ENCODE peak calls at places on chromosome 12, in eight cellular contexts. One of them, this sample, is unnamed.

GRCh38 chr12:6158263-6158662 is 33.8 kb upstream of the VWF start:
- DNase-seq in suprapubic skin: no peak
- DNase-seq in GM23338: no peak
- DNase-seq in endothelial cell of umbilical vein: peak; percentile 71
- DNase-seq in SK-N-SH: no peak
- DNase-seq in transverse colon: no peak
- DNase-seq in esophagus muscularis mucosa: no peak
- DNase-seq in HCT116: no peak
- DNase-seq in this sample: no peak

GRCh38 chr12:3004655-3005565 is 45.7 kb downstream of the TEAD4 start:
- DNase-seq in HCT116: no peak
- DNase-seq in endothelial cell of umbilical vein: no peak
- DNase-seq in suprapubic skin: no peak
- DNase-seq in SK-N-SH: peak; percentile 85
- DNase-seq in GM23338: peak; percentile 56
- DNase-seq in esophagus muscularis mucosa: no peak
- DNase-seq in transverse colon: no peak
- DNase-seq in this sample: no peak

GRCh38 chr12:5789469-5789968 is 155.5 kb downstream of the ANO2 start:
- DNase-seq in esophagus muscularis mucosa: no peak
- DNase-seq in transverse colon: no peak
- DNase-seq in HCT116: no peak
- DNase-seq in suprapubic skin: peak; percentile 72
- DNase-seq in SK-N-SH: no peak
- DNase-seq in endothelial cell of umbilical vein: no peak
- DNase-seq in GM23338: no peak
- DNase-seq in this sample: no peak

GRCh38 chr12:84619053-84619452 is 293.5 kb downstream of the SLC6A15 start:
- DNase-seq in endothelial cell of umbilical vein: no peak
- DNase-seq in SK-N-SH: no peak
- DNase-seq in transverse colon: no peak
- DNase-seq in GM23338: no peak
- DNase-seq in esophagus muscularis mucosa: no peak
- DNase-seq in suprapubic skin: no peak
- DNase-seq in HCT116: no peak
- DNase-seq in this sample: no peak

GRCh38 chr12:108980831-108981618 is 39.8 kb downstream of the SVOP start:
- DNase-seq in transverse colon: no peak
- DNase-seq in GM23338: peak; percentile 13
- DNase-seq in HCT116: no peak
- DNase-seq in suprapubic skin: no peak
- DNase-seq in SK-N-SH: no peak
- DNase-seq in endothelial cell of umbilical vein: no peak
- DNase-seq in esophagus muscularis mucosa: no peak
- DNase-seq in this sample: no peak

GRCh38 chr12:106769078-106769477 is 5.4 kb upstream of the RIC8B start:
- DNase-seq in HCT116: no peak
- DNase-seq in transverse colon: no peak
- DNase-seq in GM23338: peak; percentile 89
- DNase-seq in SK-N-SH: no peak
- DNase-seq in suprapubic skin: no peak
- DNase-seq in endothelial cell of umbilical vein: no peak
- DNase-seq in esophagus muscularis mucosa: no peak
- DNase-seq in this sample: no peak

GRCh38 chr12:64098709-64099354 is 123.3 kb downstream of the KICS2 start:
- DNase-seq in endothelial cell of umbilical vein: peak; percentile 63
- DNase-seq in GM23338: no peak
- DNase-seq in SK-N-SH: no peak
- DNase-seq in esophagus muscularis mucosa: no peak
- DNase-seq in HCT116: no peak
- DNase-seq in transverse colon: no peak
- DNase-seq in suprapubic skin: no peak
- DNase-seq in this sample: no peak

GRCh38 chr12:62190921-62191746 is 69.1 kb upstream of the USP15 start:
- DNase-seq in transverse colon: no peak
- DNase-seq in endothelial cell of umbilical vein: no peak
- DNase-seq in GM23338: peak; percentile 66
- DNase-seq in esophagus muscularis mucosa: no peak
- DNase-seq in SK-N-SH: peak; percentile 31
- DNase-seq in suprapubic skin: no peak
- DNase-seq in HCT116: no peak
- DNase-seq in this sample: no peak

GRCh38 chr12:64039285-64039871 is 182.7 kb downstream of the KICS2 start:
- DNase-seq in endothelial cell of umbilical vein: peak; percentile 80
- DNase-seq in esophagus muscularis mucosa: peak; percentile 91
- DNase-seq in GM23338: peak; percentile 35
- DNase-seq in transverse colon: peak; percentile 61
- DNase-seq in HCT116: no peak
- DNase-seq in suprapubic skin: no peak
- DNase-seq in SK-N-SH: no peak
- DNase-seq in this sample: no peak

DNA sequence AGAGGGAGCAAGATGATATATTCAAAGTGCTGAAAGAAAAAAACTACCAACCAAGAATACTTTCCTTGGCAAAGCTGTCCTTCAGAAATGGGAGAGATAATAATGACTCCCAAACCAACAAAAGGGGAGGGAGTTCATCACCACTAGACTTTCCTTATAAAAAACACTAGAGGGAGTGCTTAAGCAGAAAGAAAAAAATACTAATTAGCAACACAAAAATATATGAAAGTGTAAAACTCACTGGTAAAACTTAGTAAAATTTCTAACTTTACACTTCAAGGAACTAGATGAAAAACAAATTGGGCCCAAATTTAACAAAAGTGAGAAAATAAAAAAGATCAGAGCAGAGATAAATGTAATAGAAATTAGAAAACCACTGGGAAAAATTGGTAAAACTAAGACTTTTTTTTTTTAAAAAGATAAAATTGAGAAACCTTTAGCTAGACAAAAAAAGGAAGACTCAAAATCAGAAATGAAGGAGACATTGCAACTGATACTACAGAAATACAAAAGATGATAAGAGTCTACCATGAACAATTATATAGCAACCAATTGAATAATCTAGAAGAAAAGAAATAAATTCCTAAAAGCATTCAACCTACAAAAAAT is 60.4 kb upstream of the FAR2 start:
- DNase-seq in endothelial cell of umbilical vein: peak; percentile 53
- DNase-seq in SK-N-SH: peak; percentile 22
- DNase-seq in suprapubic skin: no peak
- DNase-seq in transverse colon: no peak
- DNase-seq in esophagus muscularis mucosa: no peak
- DNase-seq in HCT116: no peak
- DNase-seq in GM23338: peak; percentile 59
- DNase-seq in this sample: no peak
- TF ChIP-seq CTCF in endothelial cell of umbilical vein: peak; percentile 33
- TF ChIP-seq CTCF in SK-N-SH: peak; percentile 51
- TF ChIP-seq CTCF in suprapubic skin: no peak
- TF ChIP-seq CTCF in transverse colon: peak; percentile 38
- TF ChIP-seq CTCF in esophagus muscularis mucosa: peak; percentile 24
- TF ChIP-seq CTCF in HCT116: peak; percentile 67
- TF ChIP-seq CTCF in GM23338: peak; percentile 75
- TF ChIP-seq CTCF in this sample: no peak

GRCh38 chr12:53456654-53457366 is 4.9 kb downstream of the PCBP2 start:
- DNase-seq in transverse colon: no peak
- DNase-seq in suprapubic skin: no peak
- DNase-seq in GM23338: no peak
- DNase-seq in endothelial cell of umbilical vein: no peak
- DNase-seq in SK-N-SH: no peak
- DNase-seq in HCT116: no peak
- DNase-seq in esophagus muscularis mucosa: no peak
- DNase-seq in this sample: no peak
- TF ChIP-seq POLR2AphosphoS5 in transverse colon: no peak
- TF ChIP-seq POLR2AphosphoS5 in suprapubic skin: no peak
- TF ChIP-seq POLR2AphosphoS5 in GM23338: no peak
- TF ChIP-seq POLR2AphosphoS5 in endothelial cell of umbilical vein: no peak
- TF ChIP-seq POLR2AphosphoS5 in SK-N-SH: no peak
- TF ChIP-seq POLR2AphosphoS5 in HCT116: peak; percentile 14
- TF ChIP-seq POLR2AphosphoS5 in esophagus muscularis mucosa: no peak
- TF ChIP-seq POLR2AphosphoS5 in this sample: no peak

DNA sequence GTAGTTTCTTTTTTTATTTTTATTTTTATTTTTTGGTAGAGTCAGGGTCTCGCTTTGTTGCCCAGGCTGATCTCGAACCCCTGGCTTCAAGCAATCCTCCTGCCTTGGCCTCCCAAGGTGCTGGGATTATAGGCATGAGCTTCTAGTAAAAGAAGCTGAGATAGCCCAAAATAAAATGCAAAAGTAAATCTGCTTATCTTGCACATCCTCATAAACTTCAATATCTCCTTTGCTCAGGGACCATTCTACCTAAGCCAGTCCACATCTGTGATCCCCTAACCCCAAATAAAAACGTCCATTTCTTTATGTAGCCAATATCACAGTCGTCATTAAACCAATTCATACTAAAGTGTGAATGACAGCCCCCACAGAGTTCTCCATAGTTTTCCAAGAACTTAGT is 36.3 kb downstream of the ATF7 start:
- DNase-seq in HCT116: no peak
- DNase-seq in transverse colon: no peak
- DNase-seq in suprapubic skin: no peak
- DNase-seq in esophagus muscularis mucosa: no peak
- DNase-seq in endothelial cell of umbilical vein: no peak
- DNase-seq in GM23338: no peak
- DNase-seq in SK-N-SH: no peak
- DNase-seq in this sample: no peak
- H3K4me1 ChIP-seq in HCT116: no peaks in the 10 kb centered on the region
- H3K4me1 ChIP-seq in transverse colon: peaks cover 26% of the 10 kb centered on the region
- H3K4me1 ChIP-seq in suprapubic skin: peaks cover 30% of the 10 kb centered on the region
- H3K4me1 ChIP-seq in esophagus muscularis mucosa: peaks cover 58% of the 10 kb centered on the region
- H3K4me1 ChIP-seq in endothelial cell of umbilical vein: peaks cover 30% of the 10 kb centered on the region
- H3K4me1 ChIP-seq in GM23338: peaks cover 7% of the 10 kb centered on the region
- H3K4me1 ChIP-seq in SK-N-SH: peaks cover 17% of the 10 kb centered on the region
- H3K4me1 ChIP-seq in this sample: peaks cover 23% of the 10 kb centered on the region

GRCh38 chr12:111076199-111076598 is 155.8 kb upstream of the MYL2 start:
- DNase-seq in GM23338: no peak
- DNase-seq in esophagus muscularis mucosa: no peak
- DNase-seq in SK-N-SH: no peak
- DNase-seq in transverse colon: no peak
- DNase-seq in endothelial cell of umbilical vein: no peak
- DNase-seq in HCT116: no peak
- DNase-seq in suprapubic skin: no peak
- DNase-seq in this sample: no peak

GRCh38 chr12:111069886-111070285 is 149.5 kb upstream of the MYL2 start:
- DNase-seq in esophagus muscularis mucosa: no peak
- DNase-seq in HCT116: no peak
- DNase-seq in SK-N-SH: no peak
- DNase-seq in transverse colon: no peak
- DNase-seq in GM23338: no peak
- DNase-seq in endothelial cell of umbilical vein: no peak
- DNase-seq in suprapubic skin: no peak
- DNase-seq in this sample: no peak

GRCh38 chr12:111074965-111075364 is 154.6 kb upstream of the MYL2 start:
- DNase-seq in transverse colon: no peak
- DNase-seq in esophagus muscularis mucosa: no peak
- DNase-seq in suprapubic skin: no peak
- DNase-seq in GM23338: no peak
- DNase-seq in endothelial cell of umbilical vein: no peak
- DNase-seq in SK-N-SH: peak; percentile 53
- DNase-seq in HCT116: no peak
- DNase-seq in this sample: no peak

GRCh38 chr12:111074559-111074958 is 154.2 kb upstream of the MYL2 start:
- DNase-seq in GM23338: no peak
- DNase-seq in transverse colon: no peak
- DNase-seq in esophagus muscularis mucosa: no peak
- DNase-seq in SK-N-SH: no peak
- DNase-seq in HCT116: no peak
- DNase-seq in suprapubic skin: no peak
- DNase-seq in endothelial cell of umbilical vein: no peak
- DNase-seq in this sample: no peak

DNA sequence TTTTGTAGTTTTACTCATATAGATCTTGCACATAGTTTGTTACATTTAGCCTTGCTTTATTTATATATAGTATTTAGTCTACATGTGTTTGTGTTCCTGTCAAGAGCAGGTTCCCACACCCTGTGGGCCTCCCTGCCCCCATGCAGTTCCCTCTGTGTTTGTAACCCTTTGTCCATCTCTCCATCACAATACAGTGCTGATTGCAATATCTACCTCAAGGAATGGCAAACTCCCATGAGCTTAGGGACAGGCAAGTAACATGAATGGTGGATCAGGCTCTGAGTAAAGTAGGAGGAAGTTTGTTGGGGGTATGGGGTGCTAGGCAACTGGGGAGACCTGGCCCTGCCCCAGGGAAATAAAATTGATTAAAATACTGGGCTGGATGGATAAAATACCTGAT is 151.9 kb upstream of the MYL2 start:
- DNase-seq in GM23338: peak; percentile 44
- DNase-seq in SK-N-SH: no peak
- DNase-seq in HCT116: no peak
- DNase-seq in suprapubic skin: no peak
- DNase-seq in transverse colon: no peak
- DNase-seq in esophagus muscularis mucosa: no peak
- DNase-seq in endothelial cell of umbilical vein: no peak
- DNase-seq in this sample: no peak
- TF ChIP-seq CTCF in GM23338: no peak
- TF ChIP-seq CTCF in SK-N-SH: no peak
- TF ChIP-seq CTCF in HCT116: no peak
- TF ChIP-seq CTCF in suprapubic skin: no peak
- TF ChIP-seq CTCF in transverse colon: no peak
- TF ChIP-seq CTCF in esophagus muscularis mucosa: no peak
- TF ChIP-seq CTCF in endothelial cell of umbilical vein: no peak
- TF ChIP-seq CTCF in this sample: no peak

GRCh38 chr12:124361074-124361965 is 66.4 kb downstream of the RFLNA start:
- DNase-seq in HCT116: no peak
- DNase-seq in suprapubic skin: no peak
- DNase-seq in transverse colon: peak; percentile 54
- DNase-seq in endothelial cell of umbilical vein: no peak
- DNase-seq in esophagus muscularis mucosa: no peak
- DNase-seq in GM23338: no peak
- DNase-seq in SK-N-SH: no peak
- DNase-seq in this sample: no peak

GRCh38 chr12:124364543-124364942 is 69.7 kb downstream of the RFLNA start:
- DNase-seq in transverse colon: no peak
- DNase-seq in HCT116: no peak
- DNase-seq in esophagus muscularis mucosa: no peak
- DNase-seq in SK-N-SH: no peak
- DNase-seq in endothelial cell of umbilical vein: no peak
- DNase-seq in suprapubic skin: no peak
- DNase-seq in GM23338: no peak
- DNase-seq in this sample: no peak

GRCh38 chr12:124359671-124360581 is 65.0 kb downstream of the RFLNA start:
- DNase-seq in HCT116: no peak
- DNase-seq in transverse colon: peak; percentile 78
- DNase-seq in GM23338: peak; percentile 28
- DNase-seq in SK-N-SH: peak; percentile 77
- DNase-seq in suprapubic skin: peak; percentile 94
- DNase-seq in endothelial cell of umbilical vein: no peak
- DNase-seq in esophagus muscularis mucosa: peak; percentile 94
- DNase-seq in this sample: peak; percentile 95

GRCh38 chr12:124363376-124363965 is 68.6 kb downstream of the RFLNA start:
- DNase-seq in transverse colon: no peak
- DNase-seq in endothelial cell of umbilical vein: no peak
- DNase-seq in suprapubic skin: no peak
- DNase-seq in esophagus muscularis mucosa: no peak
- DNase-seq in SK-N-SH: no peak
- DNase-seq in HCT116: no peak
- DNase-seq in GM23338: no peak
- DNase-seq in this sample: no peak

GRCh38 chr12:124361996-124362395 is 67.1 kb downstream of the RFLNA start:
- DNase-seq in HCT116: no peak
- DNase-seq in esophagus muscularis mucosa: no peak
- DNase-seq in transverse colon: no peak
- DNase-seq in suprapubic skin: no peak
- DNase-seq in endothelial cell of umbilical vein: no peak
- DNase-seq in SK-N-SH: no peak
- DNase-seq in GM23338: no peak
- DNase-seq in this sample: no peak
- TF ChIP-seq POLR2AphosphoS5 in HCT116: no peak
- TF ChIP-seq POLR2AphosphoS5 in esophagus muscularis mucosa: no peak
- TF ChIP-seq POLR2AphosphoS5 in transverse colon: no peak
- TF ChIP-seq POLR2AphosphoS5 in suprapubic skin: no peak
- TF ChIP-seq POLR2AphosphoS5 in endothelial cell of umbilical vein: no peak
- TF ChIP-seq POLR2AphosphoS5 in SK-N-SH: no peak
- TF ChIP-seq POLR2AphosphoS5 in GM23338: no peak
- TF ChIP-seq POLR2AphosphoS5 in this sample: no peak

GRCh38 chr12:122085571-122085970 is 7.0 kb downstream of the MLXIP start:
- DNase-seq in SK-N-SH: no peak
- DNase-seq in esophagus muscularis mucosa: no peak
- DNase-seq in GM23338: no peak
- DNase-seq in suprapubic skin: no peak
- DNase-seq in HCT116: no peak
- DNase-seq in transverse colon: no peak
- DNase-seq in endothelial cell of umbilical vein: no peak
- DNase-seq in this sample: no peak
- H3K4me1 ChIP-seq in SK-N-SH: peaks cover 26% of the 10 kb centered on the region
- H3K4me1 ChIP-seq in esophagus muscularis mucosa: peaks cover 99% of the 10 kb centered on the region
- H3K4me1 ChIP-seq in GM23338: peaks cover 29% of the 10 kb centered on the region
- H3K4me1 ChIP-seq in suprapubic skin: peaks cover 70% of the 10 kb centered on the region
- H3K4me1 ChIP-seq in HCT116: peaks cover 5% of the 10 kb centered on the region
- H3K4me1 ChIP-seq in transverse colon: peaks cover 99% of the 10 kb centered on the region
- H3K4me1 ChIP-seq in endothelial cell of umbilical vein: peaks cover 35% of the 10 kb centered on the region
- H3K4me1 ChIP-seq in this sample: peaks cover 89% of the 10 kb centered on the region